ENCODE peak calls at places on chromosomes 16 and 17, in nine cellular contexts. One of them, this sample, is unnamed.

GRCh38 chr17:63165420-63165819 is 199.4 kb downstream of the TANC2 start:
- DNase-seq in stimulated activated naive CD4-positive, alpha-beta T cell treated with Interleukin-2 at 50 U/mL for 16 hours: no peak
- DNase-seq in activated T-cell treated with anti-CD3 and anti-CD28 coated beads for 24 hours: no peak
- DNase-seq in A549: no peak
- DNase-seq in ACHN: no peak
- DNase-seq in hypothalamus: no peak
- DNase-seq in OCI-M1: peak
- DNase-seq in amygdala: no peak
- DNase-seq in NCI-H1930: no peak
- DNase-seq in this sample: no peak

GRCh38 chr16:84292032-84292431 is 2.6 kb upstream of the WFDC1 start:
- DNase-seq in ACHN: no peak
- DNase-seq in activated T-cell treated with anti-CD3 and anti-CD28 coated beads for 24 hours: no peak
- DNase-seq in stimulated activated naive CD4-positive, alpha-beta T cell treated with Interleukin-2 at 50 U/mL for 16 hours: no peak
- DNase-seq in A549: no peak
- DNase-seq in amygdala: no peak
- DNase-seq in OCI-M1: no peak
- DNase-seq in NCI-H1930: no peak
- DNase-seq in hypothalamus: no peak
- DNase-seq in this sample: no peak

GRCh38 chr17:82568997-82569393 is 49.5 kb downstream of the FOXK2 start:
- DNase-seq in amygdala: no peak
- DNase-seq in ACHN: no peak
- DNase-seq in stimulated activated naive CD4-positive, alpha-beta T cell treated with Interleukin-2 at 50 U/mL for 16 hours: no peak
- DNase-seq in NCI-H1930: no peak
- DNase-seq in OCI-M1: no peak
- DNase-seq in hypothalamus: no peak
- DNase-seq in A549: no peak
- DNase-seq in activated T-cell treated with anti-CD3 and anti-CD28 coated beads for 24 hours: no peak
- DNase-seq in this sample: no peak

GRCh38 chr17:49980703-49981197 is 11.8 kb downstream of the DLX4 start:
- DNase-seq in amygdala: no peak
- DNase-seq in OCI-M1: peak
- DNase-seq in A549: no peak
- DNase-seq in stimulated activated naive CD4-positive, alpha-beta T cell treated with Interleukin-2 at 50 U/mL for 16 hours: no peak
- DNase-seq in activated T-cell treated with anti-CD3 and anti-CD28 coated beads for 24 hours: no peak
- DNase-seq in NCI-H1930: no peak
- DNase-seq in hypothalamus: no peak
- DNase-seq in ACHN: no peak
- DNase-seq in this sample: no peak

GRCh38 chr16:81997738-81998137 is 13.5 kb downstream of the SDR42E1 start:
- DNase-seq in A549: peak
- DNase-seq in hypothalamus: no peak
- DNase-seq in stimulated activated naive CD4-positive, alpha-beta T cell treated with Interleukin-2 at 50 U/mL for 16 hours: no peak
- DNase-seq in ACHN: peak
- DNase-seq in activated T-cell treated with anti-CD3 and anti-CD28 coated beads for 24 hours: no peak
- DNase-seq in OCI-M1: no peak
- DNase-seq in NCI-H1930: no peak
- DNase-seq in amygdala: no peak
- DNase-seq in this sample: no peak

GRCh38 chr17:68519911-68520310 is 7.7 kb downstream of the PRKAR1A start:
- DNase-seq in OCI-M1: no peak
- DNase-seq in hypothalamus: no peak
- DNase-seq in ACHN: no peak
- DNase-seq in NCI-H1930: no peak
- DNase-seq in amygdala: no peak
- DNase-seq in A549: no peak
- DNase-seq in stimulated activated naive CD4-positive, alpha-beta T cell treated with Interleukin-2 at 50 U/mL for 16 hours: no peak
- DNase-seq in activated T-cell treated with anti-CD3 and anti-CD28 coated beads for 24 hours: no peak
- DNase-seq in this sample: no peak

GRCh38 chr16:4859900-4860255 is 12.6 kb downstream of the UBN1 start:
- DNase-seq in A549: no peak
- DNase-seq in hypothalamus: no peak
- DNase-seq in activated T-cell treated with anti-CD3 and anti-CD28 coated beads for 24 hours: no peak
- DNase-seq in NCI-H1930: no peak
- DNase-seq in OCI-M1: no peak
- DNase-seq in amygdala: no peak
- DNase-seq in ACHN: no peak
- DNase-seq in stimulated activated naive CD4-positive, alpha-beta T cell treated with Interleukin-2 at 50 U/mL for 16 hours: no peak
- DNase-seq in this sample: no peak

GRCh38 chr16:85252461-85252860 is 140.2 kb upstream of the CIBAR2 start:
- DNase-seq in OCI-M1: no peak
- DNase-seq in amygdala: no peak
- DNase-seq in ACHN: no peak
- DNase-seq in A549: no peak
- DNase-seq in NCI-H1930: no peak
- DNase-seq in hypothalamus: no peak
- DNase-seq in activated T-cell treated with anti-CD3 and anti-CD28 coated beads for 24 hours: no peak
- DNase-seq in stimulated activated naive CD4-positive, alpha-beta T cell treated with Interleukin-2 at 50 U/mL for 16 hours: no peak
- DNase-seq in this sample: no peak

GRCh38 chr16:526181-527014 is 1.1 kb upstream of the CAPN15 start:
- DNase-seq in NCI-H1930: no peak
- DNase-seq in stimulated activated naive CD4-positive, alpha-beta T cell treated with Interleukin-2 at 50 U/mL for 16 hours: no peak
- DNase-seq in A549: no peak
- DNase-seq in activated T-cell treated with anti-CD3 and anti-CD28 coated beads for 24 hours: no peak
- DNase-seq in OCI-M1: peak
- DNase-seq in amygdala: no peak
- DNase-seq in hypothalamus: no peak
- DNase-seq in ACHN: peak
- DNase-seq in this sample: no peak

GRCh38 chr17:74059471-74059870 is 144.0 kb upstream of the RPL38 start:
- DNase-seq in NCI-H1930: no peak
- DNase-seq in activated T-cell treated with anti-CD3 and anti-CD28 coated beads for 24 hours: no peak
- DNase-seq in OCI-M1: no peak
- DNase-seq in hypothalamus: peak
- DNase-seq in amygdala: no peak
- DNase-seq in ACHN: no peak
- DNase-seq in A549: no peak
- DNase-seq in stimulated activated naive CD4-positive, alpha-beta T cell treated with Interleukin-2 at 50 U/mL for 16 hours: no peak
- DNase-seq in this sample: peak

GRCh38 chr17:3594056-3594810 is 15.0 kb downstream of the TRPV1 start:
- DNase-seq in NCI-H1930: no peak
- DNase-seq in OCI-M1: no peak
- DNase-seq in amygdala: no peak
- DNase-seq in hypothalamus: peak
- DNase-seq in stimulated activated naive CD4-positive, alpha-beta T cell treated with Interleukin-2 at 50 U/mL for 16 hours: no peak
- DNase-seq in ACHN: no peak
- DNase-seq in activated T-cell treated with anti-CD3 and anti-CD28 coated beads for 24 hours: no peak
- DNase-seq in A549: no peak
- DNase-seq in this sample: no peak

GRCh38 chr17:34420254-34420766 is 57.3 kb upstream of the CCL1 start:
- DNase-seq in OCI-M1: peak
- DNase-seq in stimulated activated naive CD4-positive, alpha-beta T cell treated with Interleukin-2 at 50 U/mL for 16 hours: peak
- DNase-seq in ACHN: peak
- DNase-seq in A549: peak
- DNase-seq in amygdala: peak
- DNase-seq in activated T-cell treated with anti-CD3 and anti-CD28 coated beads for 24 hours: peak
- DNase-seq in NCI-H1930: peak
- DNase-seq in hypothalamus: peak
- DNase-seq in this sample: peak

GRCh38 chr16:12425134-12425941 is 378.3 kb downstream of the CPPED1 start:
- DNase-seq in NCI-H1930: no peak
- DNase-seq in hypothalamus: no peak
- DNase-seq in activated T-cell treated with anti-CD3 and anti-CD28 coated beads for 24 hours: no peak
- DNase-seq in A549: peak
- DNase-seq in ACHN: no peak
- DNase-seq in stimulated activated naive CD4-positive, alpha-beta T cell treated with Interleukin-2 at 50 U/mL for 16 hours: no peak
- DNase-seq in amygdala: no peak
- DNase-seq in OCI-M1: no peak
- DNase-seq in this sample: no peak

GRCh38 chr17:75152971-75153853 is 1.1 kb downstream of the JPT1 start:
- DNase-seq in A549: peak
- DNase-seq in OCI-M1: peak
- DNase-seq in ACHN: peak
- DNase-seq in activated T-cell treated with anti-CD3 and anti-CD28 coated beads for 24 hours: no peak
- DNase-seq in amygdala: no peak
- DNase-seq in NCI-H1930: peak
- DNase-seq in stimulated activated naive CD4-positive, alpha-beta T cell treated with Interleukin-2 at 50 U/mL for 16 hours: no peak
- DNase-seq in hypothalamus: no peak
- DNase-seq in this sample: no peak

GRCh38 chr16:78122774-78123315 is 23.4 kb downstream of the WWOX start:
- DNase-seq in NCI-H1930: no peak
- DNase-seq in A549: peak
- DNase-seq in activated T-cell treated with anti-CD3 and anti-CD28 coated beads for 24 hours: no peak
- DNase-seq in amygdala: no peak
- DNase-seq in stimulated activated naive CD4-positive, alpha-beta T cell treated with Interleukin-2 at 50 U/mL for 16 hours: no peak
- DNase-seq in OCI-M1: peak
- DNase-seq in ACHN: peak
- DNase-seq in hypothalamus: peak
- DNase-seq in this sample: peak

GRCh38 chr17:8725881-8726280 is 18.8 kb downstream of the CCDC42 start:
- DNase-seq in ACHN: no peak
- DNase-seq in activated T-cell treated with anti-CD3 and anti-CD28 coated beads for 24 hours: no peak
- DNase-seq in A549: no peak
- DNase-seq in amygdala: no peak
- DNase-seq in stimulated activated naive CD4-positive, alpha-beta T cell treated with Interleukin-2 at 50 U/mL for 16 hours: no peak
- DNase-seq in hypothalamus: no peak
- DNase-seq in NCI-H1930: no peak
- DNase-seq in OCI-M1: no peak
- DNase-seq in this sample: no peak

GRCh38 chr17:2943971-2944370 is 119.4 kb downstream of the OR1D5 start:
- DNase-seq in stimulated activated naive CD4-positive, alpha-beta T cell treated with Interleukin-2 at 50 U/mL for 16 hours: no peak
- DNase-seq in NCI-H1930: no peak
- DNase-seq in amygdala: no peak
- DNase-seq in activated T-cell treated with anti-CD3 and anti-CD28 coated beads for 24 hours: no peak
- DNase-seq in A549: no peak
- DNase-seq in hypothalamus: no peak
- DNase-seq in ACHN: no peak
- DNase-seq in OCI-M1: peak
- DNase-seq in this sample: no peak

GRCh38 chr16:54890381-54890780 is 40.3 kb upstream of the IRX5 start:
- DNase-seq in A549: no peak
- DNase-seq in NCI-H1930: peak
- DNase-seq in amygdala: no peak
- DNase-seq in ACHN: no peak
- DNase-seq in hypothalamus: no peak
- DNase-seq in OCI-M1: no peak
- DNase-seq in stimulated activated naive CD4-positive, alpha-beta T cell treated with Interleukin-2 at 50 U/mL for 16 hours: no peak
- DNase-seq in activated T-cell treated with anti-CD3 and anti-CD28 coated beads for 24 hours: no peak
- DNase-seq in this sample: no peak

This sample was measured in NCI-H187 treated with DMSO at 0.1 percent for 48 hours.